ENCODE peak calls at places on chromosomes 11 and 22, in four cellular contexts. Q is tibial nerve, V is endothelial cell of umbilical vein, B is ovary. K is an unnamed sample.

GRCh38 chr22:38317237-38317994 is at the start of gene CSNK1E:
- DNase-seq in Q (peak), V (peak), B (peak), K (peak)

GRCh38 chr11:75841739-75842138 is 26.7 kb downstream of the UVRAG start:
- DNase-seq in Q (no peak), V (no peak), B (no peak), K (no peak)

GRCh38 chr11:72972541-72973128 is 158.4 kb downstream of the ATG16L2 start:
- DNase-seq in Q (no peak), V (no peak), B (no peak), K (no peak)

GRCh38 chr11:8079111-8079675 is 1.8 kb upstream of the TUB start:
- DNase-seq in Q (no peak), V (no peak), B (no peak), K (no peak)

GRCh38 chr22:27804683-27805297 is 3.2 kb upstream of the MN1 start:
- DNase-seq in Q (peak), V (peak), B (peak), K (peak)

GRCh38 chr22:46551321-46551720 is 13.9 kb upstream of the CELSR1 start:
- DNase-seq in Q (no peak), V (no peak), B (no peak), K (no peak)

GRCh38 chr22:16774911-16775529 is 50.2 kb downstream of the XKR3 start:
- DNase-seq in Q (no peak), V (no peak), B (no peak), K (no peak)

GRCh38 chr22:46477967-46478635 is 59.3 kb downstream of the CELSR1 start:
- DNase-seq in Q (no peak), V (no peak), B (no peak), K (no peak)

GRCh38 chr11:17653606-17654005 is 65.8 kb upstream of the MYOD1 start:
- DNase-seq in Q (no peak), V (no peak), B (no peak), K (no peak)

GRCh38 chr22:32712644-32713355 is 88.7 kb upstream of the TIMP3 start:
- DNase-seq in Q (no peak), V (no peak), B (no peak), K (no peak)

GRCh38 chr11:57638005-57638760 is 11.5 kb downstream of the YPEL4 start:
- DNase-seq in Q (no peak), V (peak), B (peak), K (peak)

GRCh38 chr11:134238956-134239355 is 14.2 kb downstream of the THYN1 start:
- DNase-seq in Q (no peak), V (no peak), B (no peak), K (no peak)

GRCh38 chr22:17396531-17396930 is 27.3 kb downstream of the CECR2 start:
- DNase-seq in Q (no peak), V (no peak), B (no peak), K (no peak)

GRCh38 chr11:13664351-13664750 is 4.1 kb upstream of the FAR1 start:
- DNase-seq in Q (no peak), V (no peak), B (no peak), K (no peak)

GRCh38 chr22:17823226-17823625 is 49.0 kb upstream of the BID start:
- DNase-seq in Q (no peak), V (no peak), B (no peak), K (no peak)

GRCh38 chr11:72951815-72952340 is 137.7 kb downstream of the ATG16L2 start:
- DNase-seq in Q (no peak), V (no peak), B (no peak), K (no peak)

GRCh38 chr11:73350908-73351636 is 25.1 kb upstream of the RELT start:
- DNase-seq in Q (peak), V (peak), B (no peak), K (peak)

GRCh38 chr11:46896719-46897406 is 21.5 kb downstream of the LRP4 start:
- DNase-seq in Q (no peak), V (peak), B (no peak), K (no peak)

GRCh38 chr11:68146010-68146540 is 24.9 kb upstream of the CHKA start:
- DNase-seq in Q (peak), V (peak), B (no peak), K (no peak)

GRCh38 chr11:115606223-115607220 is 102.3 kb upstream of the CADM1 start:
- DNase-seq in Q (peak), V (no peak), B (peak), K (no peak)

GRCh38 chr22:48451891-48452290 is 1375.8 kb downstream of the BRD1 start:
- DNase-seq in Q (no peak), V (no peak), B (no peak), K (no peak)

GRCh38 chr22:46012881-46013281 is 35.9 kb upstream of the WNT7B start:
- DNase-seq in Q (no peak), V (no peak), B (peak), K (no peak)

GRCh38 chr11:2296913-2297622 is 4.7 kb downstream of the C11orf21 start:
- DNase-seq in Q (no peak), V (no peak), B (no peak), K (no peak)

GRCh38 chr11:77547863-77548551 is 41.7 kb upstream of the AQP11 start:
- DNase-seq in Q (peak), V (peak), B (no peak), K (peak)

GRCh38 chr11:109043318-109043717 is 378.4 kb downstream of the DDX10 start:
- DNase-seq in Q (no peak), V (no peak), B (no peak), K (no peak)

GRCh38 chr11:23995891-23996290 is 501.0 kb upstream of the LUZP2 start:
- DNase-seq in Q (no peak), V (peak), B (no peak), K (no peak)

DNA sequence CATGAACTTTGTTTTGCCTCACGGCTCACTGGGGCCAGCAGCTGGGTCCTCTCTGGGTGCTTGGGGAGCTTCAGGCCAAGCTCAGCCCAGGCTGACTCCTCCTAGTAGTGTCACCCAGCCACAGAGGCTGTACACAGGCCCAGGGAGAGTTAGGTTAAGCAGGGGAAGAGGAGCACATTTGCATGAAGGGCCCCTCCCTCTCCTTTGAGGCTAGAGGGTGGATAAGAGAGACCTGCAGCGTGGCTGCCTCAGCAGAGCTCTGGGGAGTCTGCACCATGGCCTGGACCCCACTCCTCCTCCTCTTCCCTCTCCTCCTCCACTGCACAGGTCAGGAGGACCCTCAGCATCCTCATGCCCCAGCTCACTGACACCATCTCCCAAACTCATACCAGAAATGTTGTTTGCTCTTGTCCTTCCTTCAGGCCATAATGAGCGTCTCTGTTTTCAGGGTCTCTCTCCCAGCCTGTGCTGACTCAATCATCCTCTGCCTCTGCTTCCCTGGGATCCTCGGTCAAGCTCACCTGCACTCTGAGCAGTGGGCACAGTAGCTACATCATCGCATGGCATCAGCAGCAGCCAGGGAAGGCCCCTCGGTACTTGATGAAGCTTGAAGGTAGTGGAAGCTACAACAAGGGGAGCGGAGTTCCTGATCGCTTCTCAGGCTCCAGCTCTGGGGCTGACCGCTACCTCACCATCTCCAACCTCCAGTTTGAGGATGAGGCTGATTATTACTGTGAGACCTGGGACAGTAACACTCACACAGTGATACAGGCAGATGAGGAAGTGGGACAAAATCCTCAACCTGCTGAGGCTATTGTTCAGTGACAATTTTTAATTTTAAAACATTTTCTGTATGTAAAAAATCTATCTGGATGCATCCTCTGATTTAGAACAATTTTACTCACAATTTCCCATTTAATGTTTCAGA is 82.4 kb upstream of the VPREB1 start:
- DNase-seq in Q (no peak), V (no peak), B (no peak), K (no peak)
- TF ChIP-seq POLR2A in Q (no peak), V (no peak), B (no peak), K (no peak)

GRCh38 chr22:24432059-24432853 is 4.9 kb downstream of the ADORA2A start:
- DNase-seq in Q (no peak), V (no peak), B (peak), K (no peak)

GRCh38 chr22:24434472-24435322 is 7.3 kb downstream of the ADORA2A start:
- DNase-seq in Q (peak), V (no peak), B (no peak), K (no peak)

GRCh38 chr22:24435323-24435645 is 7.9 kb downstream of the ADORA2A start:
- DNase-seq in Q (no peak), V (no peak), B (no peak), K (no peak)

GRCh38 chr22:24433001-24433867 is 5.8 kb downstream of the ADORA2A start:
- DNase-seq in Q (no peak), V (no peak), B (no peak), K (no peak)

DNA sequence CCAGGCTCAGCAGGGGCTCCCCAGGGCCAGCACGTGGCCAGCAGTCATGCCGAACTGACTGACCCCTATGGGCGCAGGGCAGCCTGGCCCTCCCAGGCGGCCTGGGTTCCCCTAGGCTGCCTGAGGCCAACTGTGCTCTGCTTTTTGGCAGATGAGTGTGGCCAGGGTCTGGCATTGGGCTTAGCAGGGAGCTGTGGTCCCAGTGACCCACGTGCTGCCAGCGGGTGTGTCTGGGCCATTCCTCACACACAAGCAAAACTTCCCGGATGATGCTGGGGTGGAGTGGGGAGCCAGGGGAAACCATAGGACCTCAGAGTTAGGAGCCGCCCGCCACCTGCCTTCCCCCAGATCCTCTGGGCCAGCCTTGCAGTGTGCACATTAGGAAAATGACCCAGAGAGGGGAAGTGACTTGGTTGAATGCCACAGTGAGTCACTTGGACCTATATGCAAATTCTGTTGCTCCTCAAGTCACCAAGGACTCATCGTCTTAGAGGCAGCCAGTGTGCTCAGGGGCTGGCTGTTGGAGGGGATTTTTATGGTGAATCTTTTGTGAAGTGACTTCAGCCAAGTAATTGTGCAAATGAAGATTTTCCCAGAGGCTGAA is 6.6 kb downstream of the ADORA2A start:
- DNase-seq in Q (peak), V (peak), B (no peak), K (no peak)
- TF ChIP-seq POLR2A in Q (no peak), V (no peak), B (no peak), K (no peak)

GRCh38 chr11:877565-877964 is 33.0 kb downstream of the CHID1 start:
- DNase-seq in Q (no peak), V (no peak), B (no peak), K (no peak)
- TF ChIP-seq POLR2A in Q (no peak), V (no peak), B (no peak), K (no peak)

DNA sequence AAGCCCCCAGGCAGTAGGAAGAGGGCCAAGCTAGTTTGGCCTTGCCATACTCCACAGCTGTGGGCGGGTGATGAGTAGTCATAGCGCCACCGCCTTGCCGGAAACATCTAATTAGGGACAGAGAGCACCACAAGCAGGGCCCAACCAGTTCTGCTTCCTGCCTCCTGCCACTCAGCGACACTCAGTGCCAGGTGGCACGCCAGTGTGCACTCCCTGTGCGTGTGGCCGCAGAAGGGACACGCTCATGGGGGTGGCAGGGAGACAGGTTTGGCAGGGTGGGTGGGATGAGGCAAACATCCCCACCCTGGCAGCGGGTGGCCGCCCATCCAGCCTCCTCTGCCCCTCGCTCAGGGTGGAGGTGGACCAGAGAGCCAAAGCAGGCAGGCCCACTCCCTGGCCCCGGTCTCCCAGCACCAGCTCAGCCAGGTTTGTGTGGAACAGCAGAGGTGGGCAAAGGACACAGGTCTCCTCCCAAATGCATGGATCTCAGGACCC is 4.9 kb downstream of the OVOL1 start:
- DNase-seq in Q (no peak), V (no peak), B (no peak), K (no peak)
- TF ChIP-seq POLR2A in Q (no peak), V (no peak), B (no peak), K (no peak)

GRCh38 chr22:23751441-23751996 is 607 bp upstream of the ZNF70 start:
- DNase-seq in Q (no peak), V (no peak), B (no peak), K (no peak)
- TF ChIP-seq POLR2A in Q (no peak), V (no peak), B (no peak), K (no peak)

GRCh38 chr11:64850979-64851567 is 6.6 kb upstream of the CDC42BPG start:
- DNase-seq in Q (no peak), V (no peak), B (no peak), K (no peak)

GRCh38 chr11:64851831-64852337 is 7.4 kb upstream of the CDC42BPG start:
- DNase-seq in Q (no peak), V (no peak), B (no peak), K (no peak)

GRCh38 chr11:64848779-64849599 is 4.5 kb upstream of the CDC42BPG start:
- DNase-seq in Q (no peak), V (no peak), B (no peak), K (no peak)

GRCh38 chr11:64848214-64848778 is 3.8 kb upstream of the CDC42BPG start:
- DNase-seq in Q (no peak), V (no peak), B (no peak), K (no peak)

GRCh38 chr11:64849600-64850356 is 5.3 kb upstream of the CDC42BPG start:
- DNase-seq in Q (no peak), V (no peak), B (no peak), K (no peak)
- TF ChIP-seq POLR2A in Q (no peak), V (no peak), B (no peak), K (no peak)

DNA sequence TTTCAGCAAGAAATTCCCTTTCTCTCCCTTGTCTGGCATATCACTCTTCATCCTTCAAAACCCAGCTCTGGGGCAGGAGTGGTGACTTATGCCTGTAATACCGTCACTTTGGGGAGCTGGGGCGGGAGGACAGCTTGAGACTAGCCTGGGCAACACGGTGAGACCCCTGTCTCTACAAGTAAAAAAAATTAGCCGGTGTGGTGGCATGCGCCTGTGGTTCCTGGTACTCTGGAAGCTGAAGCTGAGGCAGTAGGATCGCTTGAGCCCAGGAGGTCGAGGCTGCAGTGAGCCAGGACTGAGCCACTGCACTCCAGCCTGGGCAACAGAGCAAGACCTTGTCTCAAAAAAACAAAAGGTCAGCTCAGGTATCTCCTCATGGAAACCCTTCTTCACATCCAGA is 1.4 kb upstream of the RCE1 start:
- DNase-seq in Q (no peak), V (no peak), B (no peak), K (no peak)
- TF ChIP-seq POLR2A in Q (no peak), V (no peak), B (no peak), K (no peak)

GRCh38 chr22:50459016-50459415 is 15.8 kb downstream of the SBF1 start:
- DNase-seq in Q (no peak), V (no peak), B (no peak), K (no peak)
- TF ChIP-seq POLR2A in Q (no peak), V (no peak), B (no peak), K (no peak)

GRCh38 chr11:94493146-94493442 is 550 bp downstream of the MRE11 start:
- DNase-seq in Q (no peak), V (no peak), B (no peak), K (no peak)

GRCh38 chr11:94494200-94494545 is 389 bp downstream of the ANKRD49 start:
- DNase-seq in Q (no peak), V (no peak), B (no peak), K (no peak)

DNA sequence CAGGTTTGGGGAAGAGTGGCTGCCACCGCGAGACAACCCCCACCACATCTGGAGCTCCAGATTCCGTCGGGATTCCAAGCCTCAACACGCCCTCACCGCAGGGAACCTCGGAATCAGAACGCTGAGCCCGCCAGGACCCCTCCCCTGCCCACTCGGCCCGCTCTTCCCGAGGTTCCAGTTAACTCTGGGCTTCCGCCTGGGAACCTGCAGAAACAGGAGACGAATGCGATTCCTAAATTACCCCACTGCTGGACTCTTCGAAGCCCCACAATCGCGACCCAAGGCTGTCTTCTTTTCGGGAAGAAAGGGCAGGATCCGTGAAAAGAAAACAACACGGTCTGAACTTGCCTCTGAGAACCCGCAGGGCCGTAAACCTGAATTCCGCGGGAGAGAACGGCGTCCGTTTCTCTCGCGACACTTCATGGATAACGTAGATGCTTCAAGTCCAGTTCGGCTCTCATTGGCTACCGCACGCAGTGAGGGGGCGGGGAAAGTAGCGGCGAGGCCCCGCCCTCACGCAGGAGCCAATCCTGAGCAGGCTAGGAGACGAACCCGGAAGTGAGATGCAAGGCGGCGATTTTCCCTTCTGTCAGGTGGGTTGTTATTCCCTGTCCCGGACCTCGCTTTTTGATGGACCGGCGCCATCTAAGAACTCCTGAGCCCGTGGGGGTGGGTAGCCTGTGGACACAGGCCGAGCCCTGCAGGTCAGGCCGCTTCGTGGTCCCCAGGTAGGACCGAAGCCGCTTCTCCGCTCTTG is at the start of the genes ANKRD49 and MRE11:
- DNase-seq in Q (peak), V (peak), B (peak), K (peak)
- TF ChIP-seq POLR2A in Q (peak), V (peak), B (peak), K (peak)

GRCh38 chr22:33920927-33921575 is 775 bp upstream of the LARGE1 start:
- DNase-seq in Q (peak), V (peak), B (peak), K (peak)
- TF ChIP-seq POLR2A in Q (peak), V (no peak), B (peak), K (peak)